ENCODE peak calls at places on chromosome 3, in four cellular contexts. V, G, A and W are unnamed samples.

GRCh38 chr3:110327870-110328269 is 743.7 kb upstream of the NECTIN3 start:
- DNase-seq in V (no peak), G (no peak), A (no peak), W (no peak)

GRCh38 chr3:89107461-89108035 is at the start of gene EPHA3:
- DNase-seq in V (peak; percentile 53), G (no peak), A (peak; percentile 12), W (no peak)

GRCh38 chr3:179898024-179898423 is 138.7 kb downstream of the PEX5L start:
- DNase-seq in V (no peak), G (peak; percentile 73), A (peak; percentile 23), W (peak; percentile 66)

GRCh38 chr3:4119119-4119518 is 184.1 kb upstream of the SETMAR start:
- DNase-seq in V (no peak), G (no peak), A (no peak), W (no peak)

GRCh38 chr3:134797080-134797801 is 2.2 kb downstream of the EPHB1 start:
- DNase-seq in V (no peak), G (no peak), A (no peak), W (no peak)

GRCh38 chr3:57158813-57159678 is 6.1 kb downstream of the IL17RD start:
- DNase-seq in V (peak; percentile 51), G (no peak), A (no peak), W (peak; percentile 51)

GRCh38 chr3:176663819-176664218 is 533.5 kb downstream of the TBL1XR1 start:
- DNase-seq in V (no peak), G (no peak), A (peak; percentile 36), W (peak; percentile 33)

GRCh38 chr3:132550579-132551305 is 46.3 kb upstream of the ACKR4 start:
- DNase-seq in V (no peak), G (no peak), A (no peak), W (no peak)

GRCh38 chr3:160801386-160802118 is 45.5 kb downstream of the PPM1L start:
- DNase-seq in V (no peak), G (no peak), A (no peak), W (no peak)

GRCh38 chr3:112042842-112043280 is 8.3 kb downstream of the TMPRSS7 start:
- DNase-seq in V (no peak), G (no peak), A (peak; percentile 74), W (no peak)

GRCh38 chr3:107369791-107370190 is 7.4 kb upstream of the CCDC54 start:
- DNase-seq in V (no peak), G (no peak), A (no peak), W (no peak)

GRCh38 chr3:142502187-142502985 is 54.5 kb upstream of the XRN1 start:
- DNase-seq in V (no peak), G (no peak), A (no peak), W (no peak)

DNA sequence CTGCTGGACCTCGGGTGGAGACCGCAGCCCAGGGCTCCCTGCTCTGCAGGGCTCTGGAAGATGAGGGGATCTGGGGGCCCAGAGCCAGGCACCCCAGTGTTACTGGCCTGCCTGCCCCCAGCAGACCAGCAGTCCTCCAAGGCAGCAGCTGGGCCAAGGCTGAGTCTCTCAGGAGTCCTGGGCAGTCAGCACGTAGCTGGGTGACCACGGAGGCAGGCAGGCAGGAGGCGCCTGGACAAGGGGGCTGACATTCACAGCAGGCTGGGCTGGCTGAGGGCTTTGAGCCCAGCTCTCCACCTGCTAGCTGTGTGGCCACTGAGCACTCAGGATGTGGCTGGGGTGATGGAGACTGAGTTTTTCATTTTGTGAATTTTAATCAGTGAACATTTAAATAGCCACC is 67.9 kb downstream of the IQSEC1 start:
- DNase-seq in V (no peak), G (no peak), A (no peak), W (no peak)
- TF ChIP-seq FOSL1 in V (no peak), G (no peak), A (no peak), W (no peak)

GRCh38 chr3:154954750-154955149 is 125.4 kb upstream of the MME start:
- DNase-seq in V (no peak), G (peak; percentile 17), A (no peak), W (peak; percentile 51)
- TF ChIP-seq SP1 in V (no peak), G (no peak), A (no peak), W (no peak)

DNA sequence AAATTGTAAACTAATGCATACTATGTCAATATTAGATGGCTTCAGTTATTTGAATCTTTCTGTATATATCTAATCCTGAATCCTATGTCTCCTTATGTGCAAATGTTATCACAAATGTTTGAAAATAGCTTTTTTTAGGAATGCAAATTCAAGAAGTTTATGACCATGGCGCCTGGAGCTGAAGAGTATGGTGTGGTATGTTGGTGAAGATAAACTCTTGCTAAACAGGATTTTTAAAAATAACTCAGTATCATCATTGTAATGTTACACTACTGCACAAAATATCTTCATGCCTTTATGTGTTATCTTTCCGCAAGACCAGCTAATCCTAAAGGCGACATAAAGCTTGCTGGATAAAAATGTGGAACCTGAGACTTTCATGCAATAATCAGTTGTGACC is 382.6 kb downstream of the ROBO1 start:
- DNase-seq in V (no peak), G (no peak), A (no peak), W (no peak)
- TF ChIP-seq POLR2AphosphoS5 in V (no peak), G (no peak), A (no peak), W (no peak)

DNA sequence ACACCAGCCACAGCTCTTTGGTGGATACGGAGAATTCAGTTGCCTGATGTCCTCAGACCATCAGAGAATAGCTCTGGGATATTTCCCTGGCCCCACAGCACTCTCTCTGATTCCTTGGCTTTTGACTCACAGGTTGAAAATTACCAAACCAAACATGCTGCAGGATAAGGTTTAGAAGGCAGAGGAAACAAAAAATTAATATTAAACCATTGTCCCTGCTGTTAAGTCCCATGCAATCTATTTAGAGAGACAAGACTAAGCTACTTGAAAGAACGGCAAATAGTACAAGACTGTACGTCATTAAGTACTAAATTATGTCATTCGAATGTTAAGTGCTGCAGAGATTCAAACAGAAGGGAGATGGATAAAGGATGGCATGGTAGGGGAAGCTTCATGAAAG is 501.4 kb downstream of the MECOM start:
- DNase-seq in V (no peak), G (no peak), A (no peak), W (no peak)
- TF ChIP-seq FOSL1 in V (no peak), G (no peak), A (no peak), W (no peak)

GRCh38 chr3:1962531-1963090 is 136.1 kb upstream of the CNTN4 start:
- DNase-seq in V (no peak), G (no peak), A (no peak), W (no peak)
- TF ChIP-seq SP1 in V (no peak), G (no peak), A (no peak), W (no peak)